ENCODE peak calls at places on chromosomes 2 and 18, in seven cellular contexts. L, V, Y, G, O, I and X are unnamed samples.
A peak's percentile ranks its signal among the peaks of the same experiment; 100 is the strongest.

GRCh38 chr2:121605820-121606733 is 43.2 kb downstream of the CLASP1 start:
- DNase-seq in I (no peak), L (no peak), V (no peak), G (no peak), O (no peak), Y (no peak), X (no peak)

GRCh38 chr2:1673160-1673944 is 71.0 kb downstream of the PXDN start:
- DNase-seq in I (no peak), G (no peak), O (no peak), L (no peak), V (no peak), Y (no peak), X (no peak)

GRCh38 chr18:12287131-12287681 is 20.8 kb upstream of the TUBB6 start:
- DNase-seq in V (no peak), L (no peak), Y (no peak), I (no peak), G (no peak), O (no peak), X (no peak)

GRCh38 chr2:28909655-28910054 is 15.2 kb downstream of the WDR43 start:
- DNase-seq in O (no peak), V (no peak), L (no peak), Y (no peak), I (no peak), G (no peak), X (no peak)

GRCh38 chr2:85661139-85661858 is 6.7 kb downstream of the SFTPB start:
- DNase-seq in I (no peak), O (no peak), G (peak; percentile 80), L (no peak), Y (no peak), V (no peak), X (no peak)

GRCh38 chr2:69012310-69013122 is 463 bp upstream of the ANTXR1 start:
- DNase-seq in L (no peak), O (peak; percentile 23), I (peak; percentile 83), Y (peak; percentile 67), V (no peak), G (peak; percentile 80), X (peak; percentile 26)

GRCh38 chr18:63126134-63127067 is 193.2 kb downstream of the BCL2 start:
- DNase-seq in I (no peak), Y (no peak), G (no peak), L (no peak), V (no peak), O (no peak), X (no peak)

GRCh38 chr2:21028021-21028947 is 15.6 kb downstream of the APOB start:
- DNase-seq in I (no peak), Y (no peak), L (no peak), V (no peak), O (no peak), G (no peak), X (no peak)

GRCh38 chr2:53985646-53986045 is 14.9 kb upstream of the PSME4 start:
- DNase-seq in I (no peak), Y (no peak), L (no peak), V (no peak), G (no peak), O (no peak), X (no peak)

GRCh38 chr18:69980509-69980908 is 32.8 kb upstream of the CD226 start:
- DNase-seq in I (no peak), V (no peak), G (no peak), Y (no peak), O (no peak), L (no peak), X (no peak)

GRCh38 chr2:47272031-47272864 is 117.1 kb upstream of the STPG4 start:
- DNase-seq in O (peak; percentile 26), L (peak; percentile 61), Y (peak; percentile 74), I (peak; percentile 53), G (peak; percentile 95), V (no peak), X (no peak)

GRCh38 chr2:6957910-6958615 is 40.9 kb downstream of the RNF144A start:
- DNase-seq in Y (peak; percentile 71), I (peak; percentile 50), L (no peak), G (no peak), V (no peak), O (no peak), X (no peak)

GRCh38 chr2:15547100-15547499 is 14.0 kb downstream of the NBAS start:
- DNase-seq in L (peak; percentile 33), V (no peak), I (no peak), Y (no peak), O (no peak), G (no peak), X (peak; percentile 9)

GRCh38 chr2:2777876-2778275 is 446.8 kb upstream of the MYT1L start:
- DNase-seq in L (no peak), V (no peak), O (no peak), Y (no peak), G (no peak), I (no peak), X (no peak)

GRCh38 chr2:121519732-121520640 is 10.7 kb upstream of the RNU4ATAC start:
- DNase-seq in O (no peak), V (no peak), Y (no peak), G (no peak), I (no peak), L (no peak), X (no peak)

GRCh38 chr2:50765146-50765545 is 266.8 kb downstream of the NRXN1 start:
- DNase-seq in I (no peak), O (no peak), Y (no peak), V (no peak), G (no peak), L (no peak), X (no peak)
- H3K4me3 ChIP-seq in I (no peak overlapping the region), O (no peak overlapping the region), Y (no peak overlapping the region), V (no peak overlapping the region), G (peak overlapping the region; percentile 33), L (no peak overlapping the region), X (no peak overlapping the region)

GRCh38 chr2:169997140-169997887 is 170.1 kb downstream of the UBR3 start:
- DNase-seq in V (no peak), I (no peak), Y (no peak), G (peak; percentile 63), O (no peak), L (no peak), X (no peak)
- TF ChIP-seq CTCF in V (no peak), I (no peak), Y (no peak), G (no peak), O (no peak), L (no peak), X (no peak)

DNA sequence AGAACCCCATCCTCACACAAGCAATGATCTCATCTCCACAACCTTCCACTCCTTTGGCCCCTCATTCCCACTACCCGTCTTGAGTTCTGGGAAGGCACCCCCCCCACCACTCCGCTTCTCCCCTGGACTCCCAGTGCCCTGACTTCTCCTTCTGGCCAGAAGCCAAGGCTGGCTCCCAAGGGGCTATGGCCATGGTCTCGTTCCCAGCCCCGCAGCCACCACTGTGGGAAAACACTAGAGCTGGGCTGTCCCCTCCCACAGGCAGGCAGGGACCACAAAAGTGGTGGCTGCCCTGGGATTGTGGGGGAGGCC is 1.5 kb upstream of the ANKRD39 start:
- DNase-seq in Y (peak; percentile 41), L (no peak), O (no peak), I (no peak), V (no peak), G (peak; percentile 89), X (no peak)
- H3K4me3 ChIP-seq in Y (no peak overlapping the region), L (no peak overlapping the region), O (no peak overlapping the region), I (no peak overlapping the region), V (no peak overlapping the region), G (no peak overlapping the region), X (no peak overlapping the region)

DNA sequence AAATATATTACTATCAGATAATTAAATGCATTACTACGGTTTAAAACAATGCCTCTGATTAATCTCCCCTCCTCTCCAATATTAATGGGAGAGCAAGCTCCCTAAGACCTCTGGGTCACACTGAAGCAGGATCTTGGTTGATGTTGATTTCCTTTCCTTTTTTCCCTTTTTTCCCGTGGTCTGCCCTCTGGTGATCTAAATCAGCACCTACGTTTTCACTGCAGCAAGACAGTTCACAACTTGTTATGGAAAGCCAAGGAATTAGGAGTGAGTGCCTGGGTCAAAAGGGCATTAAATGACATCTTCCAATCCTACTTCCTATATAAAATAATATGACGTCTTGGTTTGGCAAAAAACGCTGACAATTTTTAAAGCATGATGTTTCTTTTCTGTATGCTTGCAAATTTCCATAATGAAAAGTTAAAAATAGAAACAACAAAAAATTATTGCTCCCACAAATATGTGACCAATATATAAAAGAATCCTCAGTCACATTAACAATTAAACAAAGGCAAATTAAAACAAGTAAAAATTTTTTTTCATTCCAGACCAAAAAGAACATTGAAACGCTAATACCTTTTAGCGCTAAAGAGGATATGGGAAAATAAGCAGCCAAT is 7.9 kb upstream of the CFAP36 start:
- DNase-seq in L (peak; percentile 47), G (no peak), Y (no peak), V (no peak), I (peak; percentile 67), O (peak; percentile 38), X (peak; percentile 58)
- TF ChIP-seq CTCF in L (peak; percentile 69), G (peak; percentile 25), Y (peak; percentile 13), V (peak; percentile 69), I (peak; percentile 55), O (peak; percentile 61), X (peak; percentile 54)

GRCh38 chr2:46074501-46074900 is 222.7 kb upstream of the EPAS1 start:
- DNase-seq in I (no peak), V (no peak), G (no peak), L (no peak), O (no peak), Y (no peak), X (no peak)

GRCh38 chr2:46072146-46072820 is 224.9 kb upstream of the EPAS1 start:
- DNase-seq in V (no peak), L (peak; percentile 86), G (no peak), O (no peak), I (peak; percentile 38), Y (no peak), X (no peak)

GRCh38 chr2:46075848-46076247 is 221.4 kb upstream of the EPAS1 start:
- DNase-seq in I (no peak), G (no peak), O (no peak), L (no peak), Y (no peak), V (no peak), X (no peak)

GRCh38 chr2:46071074-46071473 is 226.1 kb upstream of the EPAS1 start:
- DNase-seq in V (no peak), Y (no peak), I (no peak), O (no peak), L (no peak), G (no peak), X (no peak)

GRCh38 chr2:46073540-46074018 is 223.6 kb upstream of the EPAS1 start:
- DNase-seq in O (peak; percentile 44), L (peak; percentile 98), Y (no peak), G (no peak), V (peak; percentile 97), I (peak; percentile 94), X (peak; percentile 92)
- H3K4me3 ChIP-seq in O (peak overlapping the region; percentile 24), L (peak overlapping the region; percentile 48), Y (no peak overlapping the region), G (no peak overlapping the region), V (peak overlapping the region; percentile 20), I (peak overlapping the region; percentile 26), X (no peak overlapping the region)

GRCh38 chr2:106932644-106933043 is 46.7 kb upstream of the ST6GAL2 start:
- DNase-seq in G (no peak), Y (no peak), L (no peak), O (no peak), I (no peak), V (no peak), X (no peak)
- TF ChIP-seq CTCF in G (no peak), Y (no peak), L (no peak), O (no peak), I (no peak), V (no peak), X (no peak)